ENCODE peak calls at places on chromosomes 1 and 21, in six cellular contexts. I, K, S, W, H and N are unnamed samples.

GRCh38 chr1:20891091-20891490 is 104.0 kb upstream of the HP1BP3 start:
- DNase-seq in W (no peak), K (no peak), H (no peak), S (no peak), I (no peak), N (no peak)

GRCh38 chr21:45471229-45472052 is 66.5 kb downstream of the COL18A1 start:
- DNase-seq in K (peak), I (peak), H (peak), W (peak), S (no peak), N (no peak)

GRCh38 chr1:46342084-46342656 is 1.6 kb downstream of the NSUN4 start:
- DNase-seq in W (no peak), H (no peak), S (no peak), K (peak), I (peak), N (no peak)

GRCh38 chr21:37281993-37282392 is 14.9 kb upstream of the VPS26C start:
- DNase-seq in W (peak), H (no peak), K (no peak), S (no peak), I (no peak), N (no peak)

GRCh38 chr1:229122606-229123005 is 148.3 kb upstream of the RAB4A start:
- DNase-seq in H (no peak), W (no peak), I (no peak), K (no peak), S (no peak), N (no peak)

GRCh38 chr21:36847189-36847588 is 119.3 kb downstream of the HLCS start:
- DNase-seq in I (peak), H (no peak), W (no peak), S (no peak), K (peak), N (no peak)

GRCh38 chr1:211196880-211197279 is 62.3 kb upstream of the RCOR3 start:
- DNase-seq in S (no peak), W (no peak), I (no peak), H (no peak), K (peak), N (no peak)

GRCh38 chr1:47147047-47147785 is 10.0 kb downstream of the CYP4A22 start:
- DNase-seq in K (no peak), S (no peak), I (no peak), H (no peak), W (no peak), N (no peak)

GRCh38 chr1:212284744-212285684 is at the start of gene PPP2R5A:
- DNase-seq in S (peak), K (peak), I (peak), W (peak), H (peak), N (peak)
- TF ChIP-seq CTCF in S (no peak), K (peak), I (peak), W (peak), H (no peak), N (peak)

DNA sequence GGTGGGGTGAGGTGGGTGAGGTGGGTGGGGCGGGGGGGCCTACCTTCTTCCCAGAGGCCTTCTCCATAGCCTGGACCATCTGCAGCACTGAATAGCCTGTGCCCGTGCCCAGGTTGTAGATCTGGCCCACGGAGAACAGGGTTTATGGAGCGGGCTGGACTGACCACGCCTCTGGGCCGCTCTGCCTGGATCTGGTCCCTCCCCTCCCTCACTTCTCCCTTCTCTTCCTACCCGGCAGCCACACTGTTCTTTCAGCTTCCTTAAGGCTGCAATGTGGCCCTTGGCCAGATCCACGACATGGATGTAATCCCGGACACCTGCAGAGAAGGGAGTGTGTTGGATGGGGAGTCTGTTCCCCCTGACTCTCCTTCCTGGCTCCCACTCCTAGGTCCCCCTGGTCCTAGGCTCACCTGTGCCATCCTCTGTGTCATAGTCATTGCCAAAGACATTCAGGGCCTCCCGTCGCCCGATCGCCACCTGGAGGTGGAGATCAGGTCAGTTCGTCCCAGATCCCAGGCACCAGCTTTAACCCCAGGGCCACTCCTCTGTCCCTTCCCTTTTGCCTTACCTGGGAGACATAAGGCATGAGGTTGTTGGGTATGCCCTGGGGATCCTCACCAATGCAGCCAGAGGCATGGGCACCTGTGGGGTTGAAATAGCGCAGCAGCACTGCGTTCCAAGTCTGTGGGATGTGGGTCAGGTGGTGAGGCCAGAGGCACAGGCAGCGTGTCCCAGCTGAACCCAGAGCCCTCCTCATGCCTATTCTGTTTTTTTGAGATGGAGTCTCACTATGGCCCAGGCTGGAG is 3.9 kb downstream of the GALE start:
- DNase-seq in K (no peak), W (no peak), I (no peak), S (no peak), H (no peak), N (no peak)
- TF ChIP-seq CTCF in K (peak), W (no peak), I (no peak), S (no peak), H (no peak), N (no peak)

DNA sequence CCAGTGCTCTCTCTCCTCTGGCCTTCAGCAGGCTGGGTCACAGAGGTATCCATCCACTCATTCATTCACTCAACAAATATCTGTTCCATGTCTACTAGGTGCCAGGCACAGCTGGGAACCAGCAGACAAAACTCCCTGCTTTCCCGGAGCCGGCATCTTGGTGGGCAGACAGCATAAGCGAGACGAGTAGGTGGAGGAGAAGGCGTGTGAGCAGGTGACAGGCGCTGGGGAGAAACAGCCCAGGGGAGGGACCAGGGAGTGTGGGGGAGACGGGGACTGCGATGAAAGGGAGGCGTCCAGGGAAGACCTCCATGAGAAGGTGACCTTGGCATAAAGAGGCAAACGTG is 11.0 kb upstream of the KCNAB2 start:
- DNase-seq in S (no peak), I (no peak), W (no peak), K (no peak), H (no peak), N (no peak)
- TF ChIP-seq CTCF in S (no peak), I (no peak), W (no peak), K (no peak), H (no peak), N (no peak)

GRCh38 chr1:175861641-175862367 is 118.4 kb upstream of the TNR start:
- DNase-seq in S (no peak), W (no peak), K (no peak), H (no peak), I (no peak), N (no peak)

GRCh38 chr1:175864183-175864582 is 120.8 kb upstream of the TNR start:
- DNase-seq in W (no peak), H (no peak), S (no peak), K (no peak), I (no peak), N (no peak)

GRCh38 chr1:175864625-175865024 is 121.2 kb upstream of the TNR start:
- DNase-seq in I (no peak), K (no peak), W (no peak), S (no peak), H (no peak), N (no peak)

GRCh38 chr1:175862418-175862817 is 119.0 kb upstream of the TNR start:
- DNase-seq in I (no peak), K (no peak), S (no peak), W (no peak), H (no peak), N (no peak)

GRCh38 chr1:175863291-175864050 is 120.1 kb upstream of the TNR start:
- DNase-seq in K (no peak), H (no peak), S (no peak), W (no peak), I (no peak), N (no peak)
- TF ChIP-seq CTCF in K (no peak), H (no peak), S (no peak), W (no peak), I (no peak), N (no peak)

GRCh38 chr1:178733972-178734371 is 8.9 kb downstream of the RALGPS2 start:
- DNase-seq in W (no peak), I (no peak), H (no peak), K (peak), S (no peak), N (no peak)
- TF ChIP-seq CTCF in W (peak), I (peak), H (no peak), K (peak), S (peak), N (no peak)

DNA sequence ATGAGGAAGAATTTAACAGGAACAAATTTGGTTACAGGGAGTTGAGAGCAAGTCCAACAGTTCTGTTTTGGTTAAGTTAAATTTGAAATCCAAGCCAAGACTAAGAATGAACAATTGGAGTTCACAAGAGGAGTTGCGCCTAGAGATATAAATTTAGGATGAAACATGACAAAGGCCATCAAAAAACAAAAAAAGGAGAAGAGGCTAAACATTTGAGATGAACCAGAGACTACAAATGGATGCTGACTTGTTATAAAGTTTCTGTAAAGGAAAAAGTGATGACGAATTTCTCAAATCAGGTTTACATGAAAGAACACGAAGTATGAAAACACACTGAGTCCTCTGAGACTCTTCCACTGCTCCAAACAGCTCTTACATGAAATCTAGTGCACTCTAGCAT is 575.6 kb downstream of the SMYD3 start:
- DNase-seq in S (no peak), W (no peak), H (no peak), I (no peak), K (no peak), N (no peak)
- TF ChIP-seq CTCF in S (no peak), W (no peak), H (no peak), I (no peak), K (no peak), N (no peak)

GRCh38 chr1:190377294-190377693 is 100.4 kb downstream of the BRINP3 start:
- DNase-seq in I (no peak), H (no peak), K (no peak), W (no peak), S (no peak), N (no peak)

GRCh38 chr1:190376067-190376466 is 101.6 kb downstream of the BRINP3 start:
- DNase-seq in W (no peak), K (no peak), S (no peak), H (no peak), I (no peak), N (no peak)

DNA sequence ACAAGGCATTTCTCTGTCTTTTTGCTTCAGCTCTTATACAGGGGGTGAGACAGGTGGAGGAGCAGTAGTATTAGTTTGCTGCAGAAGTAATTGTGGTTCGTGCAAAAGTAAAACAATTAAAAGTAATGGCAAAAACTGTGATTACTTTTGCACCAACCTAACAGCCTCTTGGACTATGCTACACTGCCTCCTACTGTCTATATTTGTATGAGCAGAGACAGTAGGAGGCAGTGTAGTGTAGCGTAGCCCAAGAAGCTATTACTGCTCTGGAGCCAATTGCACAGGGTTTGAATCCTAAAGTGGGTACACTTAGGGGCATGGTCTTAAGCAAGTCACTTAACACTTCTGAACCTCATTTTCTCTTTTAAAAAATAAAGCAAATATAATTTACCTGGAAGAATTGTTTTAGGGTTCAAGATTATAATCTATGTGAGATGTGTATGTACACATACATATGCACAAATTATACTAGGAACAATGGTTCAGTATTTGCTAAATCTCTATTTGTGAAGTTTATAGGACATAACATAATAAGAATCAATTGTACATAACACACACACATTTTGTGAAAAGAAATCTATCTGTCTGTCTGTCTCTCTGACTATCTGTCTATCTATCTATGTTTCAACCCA is 103.8 kb downstream of the BRINP3 start:
- DNase-seq in I (no peak), W (no peak), H (no peak), S (no peak), K (peak), N (no peak)
- TF ChIP-seq CTCF in I (no peak), W (no peak), H (no peak), S (no peak), K (peak), N (peak)

GRCh38 chr1:95069711-95070093 is 3.0 kb downstream of the ALG14 start:
- DNase-seq in S (no peak), K (no peak), W (peak), I (no peak), H (no peak), N (no peak)

GRCh38 chr1:95072117-95072516 is 634 bp downstream of the ALG14 start:
- DNase-seq in I (no peak), W (no peak), K (no peak), S (no peak), H (no peak), N (no peak)

GRCh38 chr1:95073446-95073845 is 695 bp upstream of the ALG14 start:
- DNase-seq in H (no peak), I (no peak), S (no peak), K (no peak), W (no peak), N (no peak)

GRCh38 chr1:95071539-95071938 is 1.2 kb downstream of the ALG14 start:
- DNase-seq in W (no peak), S (no peak), H (no peak), I (no peak), K (peak), N (no peak)

GRCh38 chr1:95072532-95073419 is at the start of gene ALG14:
- DNase-seq in S (peak), K (peak), H (peak), W (peak), I (peak), N (peak)
- TF ChIP-seq CTCF in S (no peak), K (no peak), H (no peak), W (no peak), I (no peak), N (no peak)

GRCh38 chr1:153569465-153569864 is 3.8 kb upstream of the S100A2 start:
- DNase-seq in S (no peak), K (no peak), W (no peak), H (no peak), I (no peak), N (no peak)

GRCh38 chr1:153570874-153571273 is 5.2 kb upstream of the S100A2 start:
- DNase-seq in H (no peak), K (no peak), S (no peak), W (peak), I (no peak), N (no peak)

GRCh38 chr1:153566414-153567371 is 1.0 kb upstream of the S100A2 start:
- DNase-seq in W (peak), K (peak), S (peak), I (peak), H (peak), N (peak)

GRCh38 chr1:153567621-153568366 is 2.1 kb upstream of the S100A2 start:
- DNase-seq in W (no peak), I (no peak), K (peak), S (no peak), H (no peak), N (no peak)

GRCh38 chr1:153568367-153569099 is 2.9 kb upstream of the S100A2 start:
- DNase-seq in I (peak), W (peak), S (peak), H (peak), K (peak), N (peak)
- TF ChIP-seq CTCF in I (peak), W (peak), S (peak), H (peak), K (peak), N (peak)